ENCODE peak calls at places on chromosome 20, in six cellular contexts. F is activated CD4-positive, alpha-beta memory T cell treated with anti-CD3 and anti-CD28 coated beads for 36 hours; S is HFFc6; E is activated CD4-positive, alpha-beta T cell treated with anti-CD3 and anti-CD28 coated beads, Interleukin-2, amount 50 U/mL, for 48 hours; T is breast epithelium; J is neuronal stem cell. U is an unnamed sample.

GRCh38 chr20:45044084-45044573 is 56.8 kb downstream of the KCNS1 start:
- DNase-seq in F (peak; percentile 41), T (no peak), J (peak; percentile 44), S (peak; percentile 78), E (no peak), U (no peak)

GRCh38 chr20:35271073-35271882 is 6.6 kb downstream of the MMP24OS start:
- DNase-seq in E (no peak), F (no peak), J (no peak), S (no peak), T (no peak), U (no peak)

GRCh38 chr20:34938466-34939163 is 17.0 kb downstream of the GSS start:
- DNase-seq in T (no peak), E (no peak), S (no peak), F (no peak), J (no peak), U (no peak)

GRCh38 chr20:33277471-33278441 is 5.3 kb upstream of the BPIFB1 start:
- DNase-seq in T (no peak), S (no peak), F (no peak), E (no peak), J (no peak), U (no peak)

GRCh38 chr20:2245637-2246036 is 50.2 kb upstream of the TGM3 start:
- DNase-seq in E (no peak), J (no peak), T (no peak), F (no peak), S (no peak), U (no peak)

GRCh38 chr20:61451953-61452352 is 199.9 kb downstream of the CDH4 start:
- DNase-seq in E (no peak), F (no peak), S (no peak), T (no peak), J (no peak), U (peak; percentile 63)

GRCh38 chr20:40524071-40524470 is 165.0 kb downstream of the MAFB start:
- DNase-seq in S (no peak), T (no peak), J (no peak), E (no peak), F (no peak), U (no peak)

GRCh38 chr20:52152416-52152815 is 39.2 kb downstream of the ZFP64 start:
- DNase-seq in E (no peak), T (no peak), S (no peak), F (no peak), J (no peak), U (no peak)

GRCh38 chr20:47789081-47789998 is 4.1 kb upstream of the SULF2 start:
- DNase-seq in E (no peak), J (no peak), T (no peak), F (no peak), S (no peak), U (no peak)

GRCh38 chr20:1844723-1845523 is 50.3 kb upstream of the SIRPA start:
- DNase-seq in F (peak; percentile 81), S (no peak), T (no peak), E (peak; percentile 60), J (no peak), U (no peak)

GRCh38 chr20:38127011-38127621 is 38.0 kb downstream of the TGM2 start:
- DNase-seq in F (no peak), S (peak; percentile 85), J (no peak), E (no peak), T (no peak), U (no peak)

GRCh38 chr20:1803216-1804128 is 91.7 kb upstream of the SIRPA start:
- DNase-seq in E (peak; percentile 29), S (peak; percentile 35), F (peak; percentile 45), T (no peak), J (peak; percentile 76), U (peak; percentile 83)

GRCh38 chr20:62298577-62299249 is 4.1 kb upstream of the ADRM1 start:
- DNase-seq in T (no peak), E (no peak), J (no peak), F (no peak), S (no peak), U (no peak)

GRCh38 chr20:63255911-63256704 is 1.8 kb upstream of the NKAIN4 start:
- DNase-seq in S (no peak), J (no peak), F (no peak), T (no peak), E (no peak), U (no peak)

GRCh38 chr20:1215386-1216170 is 10.3 kb upstream of the RAD21L1 start:
- DNase-seq in E (peak; percentile 79), S (no peak), J (no peak), F (peak; percentile 87), T (no peak), U (no peak)

GRCh38 chr20:998431-998830 is 3.7 kb downstream of the RSPO4 start:
- DNase-seq in E (no peak), J (no peak), T (no peak), S (no peak), F (no peak), U (no peak)